ENCODE peak calls at places on chromosome 15, in seven cellular contexts. A is activated T-helper 1 cell treated with anti-CD3 and anti-CD28 coated beads, Interleukin-2, amount 50 U/mL, for 16 hours; F is Right ventricle myocardium superior; M is cardiac muscle cell; V is iris pigment epithelial cell; D is activated CD8-positive, alpha-beta T cell treated with anti-CD3 and anti-CD28 coated beads, Interleukin-2, amount 10 ng/mL, durations not matched to agents 7 days and 5 days; C is Caki2. Q is an unnamed sample.

GRCh38 chr15:47870300-47870955 is 153.1 kb downstream of the SEMA6D start:
- DNase-seq in A (no peak), F (peak), M (no peak), V (no peak), D (no peak), C (no peak), Q (no peak)

GRCh38 chr15:45162771-45163507 is 24.8 kb downstream of the SHF start:
- DNase-seq in A (peak), F (peak), M (peak), V (peak), D (peak), C (peak), Q (peak)

GRCh38 chr15:80518522-80518921 is 114.3 kb downstream of the ARNT2 start:
- DNase-seq in A (no peak), F (no peak), M (no peak), V (no peak), D (no peak), C (no peak), Q (no peak)

GRCh38 chr15:71775857-71776256 is 34.5 kb upstream of the NR2E3 start:
- DNase-seq in A (no peak), F (no peak), M (no peak), V (no peak), D (no peak), C (no peak), Q (no peak)

GRCh38 chr15:99906793-99907192 is 173.6 kb upstream of the LYSMD4 start:
- DNase-seq in A (no peak), F (no peak), M (no peak), V (no peak), D (no peak), C (no peak), Q (no peak)

GRCh38 chr15:42994546-42994945 is 74.0 kb upstream of the TTBK2 start:
- DNase-seq in A (no peak), F (no peak), M (no peak), V (peak), D (no peak), C (no peak), Q (no peak)

GRCh38 chr15:25176616-25176923 is 221.8 kb downstream of the SNRPN start:
- DNase-seq in A (peak), F (peak), M (no peak), V (no peak), D (peak), C (no peak), Q (no peak)

GRCh38 chr15:64111679-64112050 is 15.9 kb downstream of the SNX1 start:
- DNase-seq in A (no peak), F (no peak), M (no peak), V (no peak), D (no peak), C (no peak), Q (no peak)

GRCh38 chr15:64586259-64586658 is 125.9 kb downstream of the ZNF609 start:
- DNase-seq in A (no peak), F (no peak), M (no peak), V (no peak), D (no peak), C (no peak), Q (no peak)

Q was measured in neural crest cell.